ENCODE peak calls at places on chromosomes 3 and 15, in eight cellular contexts. B is lung microvascular endothelial cell; K is retinal pigment epithelial cell; Q is CD8-positive, alpha-beta T cell; I is NT2/D1; W is EL; G is choroid plexus epithelial cell; M is AG09309. T is an unnamed sample.

GRCh38 chr3:149368201-149368849 is 9.1 kb downstream of the TM4SF1 start:
- DNase-seq in B (peak), K (no peak), Q (no peak), I (no peak), W (no peak), G (no peak), M (no peak), T (no peak)

GRCh38 chr3:125168711-125169410 is 43.7 kb downstream of the SLC12A8 start:
- DNase-seq in B (no peak), K (no peak), Q (no peak), I (no peak), W (peak), G (no peak), M (no peak), T (no peak)

GRCh38 chr15:39381517-39381916 is 199.4 kb upstream of the THBS1 start:
- DNase-seq in B (no peak), K (no peak), Q (no peak), I (no peak), W (peak), G (peak), M (no peak), T (no peak)

GRCh38 chr15:92142242-92143232 is 251.1 kb upstream of the ST8SIA2 start:
- DNase-seq in B (no peak), K (peak), Q (no peak), I (no peak), W (no peak), G (no peak), M (no peak), T (no peak)

GRCh38 chr3:150216041-150216811 is 191.9 kb upstream of the TSC22D2 start:
- DNase-seq in B (no peak), K (no peak), Q (no peak), I (peak), W (peak), G (peak), M (peak), T (no peak)

GRCh38 chr3:171710359-171710758 is 99.9 kb downstream of the PLD1 start:
- DNase-seq in B (no peak), K (no peak), Q (no peak), I (no peak), W (no peak), G (no peak), M (no peak), T (no peak)

GRCh38 chr15:84981711-84982300 is at the start of gene PDE8A:
- DNase-seq in B (peak), K (no peak), Q (peak), I (no peak), W (peak), G (peak), M (no peak), T (peak)

GRCh38 chr3:37170097-37170496 is 4.3 kb downstream of the LRRFIP2 start:
- DNase-seq in B (no peak), K (no peak), Q (no peak), I (no peak), W (no peak), G (peak), M (no peak), T (no peak)

GRCh38 chr15:78626611-78627010 is 5.8 kb upstream of the CHRNA3 start:
- DNase-seq in B (no peak), K (peak), Q (no peak), I (no peak), W (no peak), G (no peak), M (no peak), T (no peak)

GRCh38 chr3:49359623-49360022 is 1.5 kb upstream of the GPX1 start:
- DNase-seq in B (peak), K (no peak), Q (no peak), I (no peak), W (peak), G (no peak), M (no peak), T (no peak)

GRCh38 chr3:25430942-25431570 is 3.0 kb downstream of the RARB start:
- DNase-seq in B (peak), K (no peak), Q (no peak), I (no peak), W (no peak), G (no peak), M (no peak), T (no peak)

GRCh38 chr15:91473894-91474293 is 373.8 kb downstream of the SV2B start:
- DNase-seq in B (no peak), K (no peak), Q (no peak), I (no peak), W (no peak), G (peak), M (no peak), T (no peak)

GRCh38 chr15:58873267-58873666 is 60.2 kb downstream of the SLTM start:
- DNase-seq in B (no peak), K (no peak), Q (no peak), I (no peak), W (peak), G (peak), M (peak), T (no peak)

GRCh38 chr15:74032046-74032445 is 37.5 kb downstream of the PML start:
- DNase-seq in B (no peak), K (no peak), Q (no peak), I (no peak), W (no peak), G (no peak), M (no peak), T (no peak)

GRCh38 chr3:45218578-45219390 is 7.3 kb downstream of the TMEM158 start:
- DNase-seq in B (peak), K (no peak), Q (no peak), I (no peak), W (peak), G (peak), M (no peak), T (no peak)

GRCh38 chr3:69095636-69096035 is 10.9 kb downstream of the ARL6IP5 start:
- DNase-seq in B (no peak), K (no peak), Q (no peak), I (no peak), W (no peak), G (no peak), M (no peak), T (no peak)

GRCh38 chr3:81349941-81350340 is 411.5 kb downstream of the GBE1 start:
- DNase-seq in B (no peak), K (no peak), Q (no peak), I (no peak), W (no peak), G (no peak), M (no peak), T (no peak)

GRCh38 chr15:75067123-75067854 is 43.9 kb downstream of the PPCDC start:
- DNase-seq in B (peak), K (no peak), Q (no peak), I (no peak), W (peak), G (peak), M (no peak), T (no peak)

GRCh38 chr3:194042947-194043346 is 93.0 kb upstream of the HES1 start:
- DNase-seq in B (peak), K (no peak), Q (no peak), I (no peak), W (peak), G (peak), M (peak), T (no peak)

GRCh38 chr3:140715035-140715434 is 37.2 kb downstream of the TRIM42 start:
- DNase-seq in B (no peak), K (no peak), Q (no peak), I (no peak), W (no peak), G (no peak), M (no peak), T (no peak)

GRCh38 chr3:45635475-45636256 is 41.1 kb downstream of the LIMD1 start:
- DNase-seq in B (peak), K (no peak), Q (no peak), I (peak), W (peak), G (peak), M (peak), T (peak)

GRCh38 chr15:69973102-69973714 is 124.5 kb downstream of the TLE3 start:
- DNase-seq in B (peak), K (peak), Q (no peak), I (no peak), W (peak), G (peak), M (no peak), T (peak)

GRCh38 chr3:45929042-45929679 is 14.1 kb upstream of the CXCR6 start:
- DNase-seq in B (peak), K (no peak), Q (peak), I (no peak), W (peak), G (peak), M (no peak), T (peak)

GRCh38 chr15:82647835-82648256 is 683 bp upstream of the CPEB1 start:
- DNase-seq in B (no peak), K (no peak), Q (peak), I (peak), W (no peak), G (no peak), M (no peak), T (peak)

GRCh38 chr3:67647390-67647878 is 7.0 kb downstream of the SUCLG2 start:
- DNase-seq in B (peak), K (peak), Q (no peak), I (no peak), W (peak), G (peak), M (peak), T (no peak)

GRCh38 chr3:153320585-153321128 is 158.6 kb downstream of the RAP2B start:
- DNase-seq in B (no peak), K (no peak), Q (no peak), I (no peak), W (no peak), G (no peak), M (no peak), T (no peak)

GRCh38 chr15:51675234-51675633 is 6.1 kb upstream of the SCG3 start:
- DNase-seq in B (no peak), K (no peak), Q (no peak), I (no peak), W (no peak), G (no peak), M (no peak), T (peak)

GRCh38 chr3:98902341-98902740 is 846 bp upstream of the DCBLD2 start:
- DNase-seq in B (no peak), K (no peak), Q (no peak), I (no peak), W (no peak), G (no peak), M (no peak), T (no peak)

GRCh38 chr3:152190636-152191183 is 78.0 kb upstream of the MBNL1 start:
- DNase-seq in B (no peak), K (no peak), Q (no peak), I (no peak), W (no peak), G (no peak), M (no peak), T (no peak)

GRCh38 chr3:128416578-128417150 is 50.0 kb downstream of the DNAJB8 start:
- DNase-seq in B (peak), K (peak), Q (no peak), I (no peak), W (peak), G (peak), M (peak), T (no peak)

GRCh38 chr3:52062499-52062898 is 6.1 kb upstream of the DUSP7 start:
- DNase-seq in B (peak), K (no peak), Q (no peak), I (no peak), W (peak), G (peak), M (peak), T (no peak)

GRCh38 chr15:39539973-39540558 is 40.8 kb upstream of the THBS1 start:
- DNase-seq in B (no peak), K (no peak), Q (no peak), I (no peak), W (no peak), G (no peak), M (no peak), T (no peak)

GRCh38 chr3:61562042-61562809 is 855 bp downstream of the PTPRG start:
- DNase-seq in B (peak), K (no peak), Q (no peak), I (no peak), W (peak), G (peak), M (no peak), T (no peak)

GRCh38 chr15:77013786-77014136 is 18.8 kb downstream of the PSTPIP1 start:
- DNase-seq in B (no peak), K (no peak), Q (peak), I (no peak), W (no peak), G (no peak), M (no peak), T (no peak)

GRCh38 chr3:194130807-194131589 is 5.0 kb upstream of the HES1 start:
- DNase-seq in B (no peak), K (peak), Q (peak), I (peak), W (no peak), G (no peak), M (no peak), T (peak)

GRCh38 chr3:74592359-74592758 is 22.1 kb downstream of the CNTN3 start:
- DNase-seq in B (no peak), K (no peak), Q (no peak), I (no peak), W (no peak), G (peak), M (no peak), T (no peak)

GRCh38 chr15:38474155-38474757 is 20.3 kb downstream of the FAM98B start:
- DNase-seq in B (peak), K (peak), Q (peak), I (no peak), W (peak), G (peak), M (peak), T (peak)

T was measured in GM23338.